ENCODE peak calls at places on chromosomes 5 and 9, in four cellular contexts. N, L, I and G are unnamed samples.

GRCh38 chr5:173010547-173011464 is 27.2 kb downstream of the ATP6V0E1 start:
- DNase-seq in N (peak; percentile 32), I (peak; percentile 69), L (no peak), G (peak; percentile 21)

GRCh38 chr5:120293796-120294195 is 170.3 kb upstream of the PRR16 start:
- DNase-seq in L (no peak), I (no peak), N (peak; percentile 85), G (no peak)

GRCh38 chr9:21524099-21524830 is 42.2 kb upstream of the IFNE start:
- DNase-seq in I (no peak), L (no peak), N (no peak), G (no peak)

GRCh38 chr9:23587433-23587832 is 238.6 kb downstream of the ELAVL2 start:
- DNase-seq in N (no peak), L (no peak), I (no peak), G (no peak)

GRCh38 chr9:116466289-116467012 is 220.7 kb upstream of the TRIM32 start:
- DNase-seq in N (peak; percentile 13), I (no peak), L (no peak), G (no peak)

GRCh38 chr5:84430863-84431663 is 46.4 kb upstream of the EDIL3 start:
- DNase-seq in N (peak; percentile 12), L (no peak), I (no peak), G (no peak)

GRCh38 chr9:89342948-89343347 is 24.6 kb downstream of the SECISBP2 start:
- DNase-seq in L (no peak), N (peak; percentile 26), I (no peak), G (no peak)

GRCh38 chr9:137298401-137298982 is 3.6 kb downstream of the NRARP start:
- DNase-seq in I (peak; percentile 35), N (no peak), L (no peak), G (no peak)

GRCh38 chr5:162842725-162843124 is 594.7 kb upstream of the CCNG1 start:
- DNase-seq in L (no peak), I (no peak), N (no peak), G (no peak)

GRCh38 chr5:30539004-30539634 is 654.4 kb upstream of the CDH6 start:
- DNase-seq in N (peak; percentile 28), I (peak; percentile 45), L (no peak), G (no peak)

GRCh38 chr5:150585781-150586461 is 54.5 kb upstream of the SYNPO start:
- DNase-seq in N (no peak), I (no peak), L (no peak), G (no peak)
- H2BK15ac ChIP-seq in N (no peak overlapping the region), I (no peak overlapping the region), L (no peak overlapping the region), G (no peak overlapping the region)

GRCh38 chr9:38686923-38687322 is 33.0 kb downstream of the FAM240B start:
- DNase-seq in L (no peak), I (no peak), N (no peak), G (no peak)

GRCh38 chr9:38689678-38690077 is 30.3 kb downstream of the FAM240B start:
- DNase-seq in I (peak; percentile 80), L (peak; percentile 75), N (peak; percentile 10), G (peak; percentile 58)

GRCh38 chr9:38687389-38687842 is 32.5 kb downstream of the FAM240B start:
- DNase-seq in I (peak; percentile 72), N (no peak), L (no peak), G (no peak)

GRCh38 chr9:38685535-38685934 is 34.4 kb downstream of the FAM240B start:
- DNase-seq in N (no peak), I (no peak), L (no peak), G (no peak)

GRCh38 chr9:38687992-38688391 is 31.9 kb downstream of the FAM240B start:
- DNase-seq in I (no peak), L (no peak), N (no peak), G (no peak)
- H3K14ac ChIP-seq in I (peak overlapping the region; percentile 70), L (no peak overlapping the region), N (no peak overlapping the region), G (no peak overlapping the region)

DNA sequence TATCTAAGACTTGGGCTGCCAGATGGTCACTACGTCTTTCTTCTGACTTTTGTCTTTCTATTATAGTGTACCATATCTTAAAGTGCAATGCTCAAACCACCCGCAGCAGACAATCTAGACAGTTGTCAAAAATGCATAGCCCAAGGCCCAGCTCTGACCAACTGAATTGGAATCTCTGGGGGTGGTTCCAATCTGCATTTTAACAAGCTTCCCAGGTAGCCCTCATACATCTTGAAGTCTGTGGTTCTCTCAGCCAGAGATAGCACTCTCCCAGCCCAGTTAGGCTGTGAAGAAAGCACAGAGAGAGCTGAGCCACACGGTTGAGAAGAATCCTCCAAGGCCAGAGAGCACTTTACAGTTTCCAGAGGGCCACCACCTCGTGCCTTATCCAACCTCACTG is 128.2 kb upstream of the HAND1 start:
- DNase-seq in I (no peak), N (no peak), L (no peak), G (no peak)
- H2AK5ac ChIP-seq in I (no peak overlapping the region), N (no peak overlapping the region), L (no peak overlapping the region), G (no peak overlapping the region)

GRCh38 chr9:127506117-127506813 is 55.0 kb downstream of the LRSAM1 start:
- DNase-seq in N (no peak), L (no peak), I (no peak), G (no peak)

GRCh38 chr9:127508901-127509260 is 57.6 kb downstream of the LRSAM1 start:
- DNase-seq in I (no peak), L (no peak), N (no peak), G (no peak)

GRCh38 chr9:127507751-127508648 is 56.7 kb downstream of the LRSAM1 start:
- DNase-seq in N (no peak), L (no peak), I (no peak), G (no peak)

GRCh38 chr9:127505396-127506116 is 54.2 kb downstream of the LRSAM1 start:
- DNase-seq in N (no peak), L (no peak), I (peak; percentile 73), G (no peak)

DNA sequence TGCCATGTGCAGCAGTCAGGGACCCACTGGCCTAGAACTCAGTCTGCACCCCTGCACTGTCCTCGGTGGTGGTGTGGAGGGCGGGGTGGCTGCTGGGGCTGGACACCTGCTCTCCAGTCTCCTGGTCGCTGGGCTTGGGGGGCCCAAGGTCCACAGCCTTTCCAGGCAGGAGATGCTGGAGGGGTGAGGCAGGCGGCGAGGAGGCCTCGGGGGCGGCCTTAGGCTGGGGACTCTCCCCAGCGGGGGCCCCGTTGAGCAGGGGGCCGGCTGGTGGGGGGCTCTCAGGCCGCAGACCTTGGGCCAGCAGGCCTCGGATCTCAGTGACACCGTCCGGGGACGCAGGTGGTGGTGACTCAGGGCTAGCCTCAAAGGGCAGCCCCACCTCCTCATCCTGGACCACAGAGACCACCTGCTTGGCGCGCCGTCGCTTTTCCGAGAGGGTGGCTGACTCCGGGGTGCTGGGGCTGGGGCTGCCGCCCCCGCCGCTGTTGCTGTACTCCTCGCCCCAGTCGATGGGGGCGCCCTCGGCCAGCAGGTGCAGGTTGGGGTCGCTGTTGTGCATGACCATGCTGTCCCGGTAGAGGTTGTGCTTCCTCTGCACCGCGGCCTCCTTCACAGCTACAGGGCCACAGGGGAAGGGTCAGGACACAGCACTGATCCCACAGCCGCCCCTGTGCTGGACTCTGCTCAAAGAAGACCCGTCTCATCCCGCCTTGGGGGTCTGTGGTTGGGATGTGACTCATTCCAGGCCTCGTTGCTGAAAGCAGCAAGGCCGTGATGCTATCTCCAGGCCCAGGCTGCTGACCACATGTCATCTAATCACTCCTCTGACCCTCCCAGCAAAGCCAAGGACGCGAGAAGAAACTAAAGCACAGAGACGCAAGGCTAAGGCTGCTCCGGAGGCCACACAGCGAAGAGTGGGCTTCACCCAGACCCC is 55.8 kb downstream of the LRSAM1 start:
- DNase-seq in L (no peak), I (no peak), N (peak; percentile 74), G (no peak)
- H2BK15ac ChIP-seq in L (no peak overlapping the region), I (no peak overlapping the region), N (no peak overlapping the region), G (peak overlapping the region; percentile 37)

GRCh38 chr5:55575815-55576583 is 41.2 kb upstream of the PLPP1 start:
- DNase-seq in N (peak; percentile 60), I (no peak), L (no peak), G (no peak)
- H3K14ac ChIP-seq in N (no peak overlapping the region), I (no peak overlapping the region), L (no peak overlapping the region), G (no peak overlapping the region)